ENCODE peak calls at places on chromosome 10, in five cellular contexts. One of them, this sample, is unnamed.

GRCh38 chr10:103512166-103512565 is 18.7 kb downstream of the NEURL1 start:
- DNase-seq in EH: no peak
- DNase-seq in H54: no peak
- DNase-seq in HTR-8/SVneo: no peak
- DNase-seq in right cardiac atrium: no peak
- DNase-seq in this sample: no peak

GRCh38 chr10:62614389-62615157 is 189.9 kb upstream of the ADO start:
- DNase-seq in EH: peak
- DNase-seq in H54: peak
- DNase-seq in right cardiac atrium: no peak
- DNase-seq in HTR-8/SVneo: no peak
- DNase-seq in this sample: no peak

GRCh38 chr10:20128796-20129195 is 312.6 kb downstream of the PLXDC2 start:
- DNase-seq in EH: no peak
- DNase-seq in HTR-8/SVneo: no peak
- DNase-seq in H54: no peak
- DNase-seq in right cardiac atrium: no peak
- DNase-seq in this sample: no peak

GRCh38 chr10:92242910-92243671 is 47.8 kb downstream of the CPEB3 start:
- DNase-seq in EH: peak
- DNase-seq in H54: peak
- DNase-seq in right cardiac atrium: peak
- DNase-seq in HTR-8/SVneo: peak
- DNase-seq in this sample: no peak

GRCh38 chr10:49606981-49607535 is 3.1 kb upstream of the SLC18A3 start:
- DNase-seq in right cardiac atrium: peak
- DNase-seq in HTR-8/SVneo: peak
- DNase-seq in EH: peak
- DNase-seq in H54: peak
- DNase-seq in this sample: peak

GRCh38 chr10:101974091-101974799 is 81.7 kb downstream of the ARMH3 start:
- DNase-seq in H54: no peak
- DNase-seq in HTR-8/SVneo: no peak
- DNase-seq in right cardiac atrium: no peak
- DNase-seq in EH: peak
- DNase-seq in this sample: no peak

GRCh38 chr10:63466168-63466935 is 575 bp upstream of the JMJD1C start:
- DNase-seq in right cardiac atrium: no peak
- DNase-seq in H54: no peak
- DNase-seq in HTR-8/SVneo: peak
- DNase-seq in EH: peak
- DNase-seq in this sample: peak

GRCh38 chr10:86779267-86780017 is 23.0 kb downstream of the BMPR1A start:
- DNase-seq in right cardiac atrium: no peak
- DNase-seq in EH: peak
- DNase-seq in HTR-8/SVneo: no peak
- DNase-seq in H54: no peak
- DNase-seq in this sample: no peak

GRCh38 chr10:43877001-43877400 is 228.3 kb upstream of the ZNF32 start:
- DNase-seq in right cardiac atrium: no peak
- DNase-seq in H54: no peak
- DNase-seq in EH: no peak
- DNase-seq in HTR-8/SVneo: no peak
- DNase-seq in this sample: no peak

GRCh38 chr10:72043016-72043834 is 45.1 kb downstream of the SPOCK2 start:
- DNase-seq in H54: no peak
- DNase-seq in right cardiac atrium: no peak
- DNase-seq in HTR-8/SVneo: no peak
- DNase-seq in EH: peak
- DNase-seq in this sample: no peak

GRCh38 chr10:77431209-77431611 is 206.4 kb downstream of the KCNMA1 start:
- DNase-seq in H54: no peak
- DNase-seq in HTR-8/SVneo: no peak
- DNase-seq in right cardiac atrium: no peak
- DNase-seq in EH: peak
- DNase-seq in this sample: no peak

GRCh38 chr10:72509206-72509799 is 116.6 kb downstream of the MICU1 start:
- DNase-seq in HTR-8/SVneo: no peak
- DNase-seq in EH: peak
- DNase-seq in H54: no peak
- DNase-seq in right cardiac atrium: no peak
- DNase-seq in this sample: no peak

This sample was measured in CD8-positive, alpha-beta T cell.